ENCODE peak calls at places on chromosome 1, in ten cellular contexts. N is NCI-H82, O is esophagus squamous epithelium, I is left ventricle myocardium inferior, U is HTR-8/SVneo, Q is astrocyte of the spinal cord, W is tibial artery, G is dermis microvascular lymphatic vessel endothelial cell, K is glomerular endothelial cell, V is fibroblast of lung. Y is an unnamed sample.
A peak's percentile ranks its signal among the peaks of the same experiment; 100 is the strongest.

GRCh38 chr1:98947071-98947470 is 57.6 kb downstream of the PLPPR5 start:
- DNase-seq in K (no peak), V (no peak), U (no peak), N (no peak), I (no peak), W (no peak), O (no peak), Q (no peak), G (no peak), Y (no peak)

GRCh38 chr1:205630651-205631009 is 1.2 kb downstream of the ELK4 start:
- DNase-seq in U (no peak), K (no peak), I (no peak), V (no peak), Q (no peak), O (no peak), G (peak; percentile 5), W (no peak), N (no peak), Y (no peak)

GRCh38 chr1:99445486-99445885 is 181.2 kb downstream of the PLPPR4 start:
- DNase-seq in V (peak; percentile 87), K (no peak), U (no peak), N (no peak), W (no peak), G (no peak), O (no peak), I (no peak), Q (peak; percentile 4), Y (no peak)

GRCh38 chr1:1371354-1371740 is 3.7 kb downstream of the AURKAIP1 start:
- DNase-seq in N (no peak), G (no peak), K (no peak), Q (no peak), I (no peak), U (no peak), W (no peak), V (no peak), O (no peak), Y (no peak)

GRCh38 chr1:46605242-46605641 is 1.2 kb upstream of the MKNK1 start:
- DNase-seq in N (no peak), Q (no peak), U (no peak), K (no peak), I (no peak), V (no peak), G (no peak), O (no peak), W (no peak), Y (no peak)

GRCh38 chr1:33433509-33434362 is 2.8 kb upstream of the PHC2 start:
- DNase-seq in V (peak; percentile 99), U (peak; percentile 76), W (peak; percentile 82), Q (peak; percentile 97), O (no peak), K (peak; percentile 81), N (peak; percentile 77), G (peak; percentile 76), I (no peak), Y (no peak)

GRCh38 chr1:205057808-205058575 is 15.0 kb downstream of the CNTN2 start:
- DNase-seq in Q (no peak), U (no peak), W (no peak), O (no peak), I (no peak), G (no peak), V (no peak), N (no peak), K (no peak), Y (no peak)

GRCh38 chr1:37473431-37474050 is 839 bp upstream of the ZC3H12A start:
- DNase-seq in Q (peak; percentile 39), K (no peak), W (peak; percentile 30), U (no peak), G (no peak), O (no peak), N (peak; percentile 60), V (peak; percentile 37), I (no peak), Y (no peak)

GRCh38 chr1:112002525-112002924 is 13.1 kb upstream of the KCND3 start:
- DNase-seq in V (no peak), Q (no peak), I (no peak), O (no peak), G (no peak), K (no peak), W (no peak), N (no peak), U (no peak), Y (no peak)

GRCh38 chr1:32890516-32891240 is 4.4 kb downstream of the HPCA start:
- DNase-seq in O (no peak), W (no peak), K (no peak), I (no peak), N (peak; percentile 72), U (no peak), G (no peak), Q (no peak), V (no peak), Y (no peak)

GRCh38 chr1:201270616-201271390 is 12.5 kb upstream of the PKP1 start:
- DNase-seq in K (no peak), W (no peak), N (peak; percentile 29), Q (no peak), I (no peak), O (no peak), V (no peak), G (no peak), U (no peak), Y (no peak)

GRCh38 chr1:209674957-209675566 is at the start of gene G0S2:
- DNase-seq in G (no peak), Q (peak; percentile 54), W (peak; percentile 40), V (peak; percentile 39), I (peak; percentile 86), N (peak; percentile 78), O (no peak), K (no peak), U (no peak), Y (peak; percentile 76)

GRCh38 chr1:234926574-234927311 is 201.9 kb downstream of the TOMM20 start:
- DNase-seq in K (no peak), W (no peak), U (no peak), Q (no peak), V (no peak), G (peak; percentile 52), N (no peak), O (no peak), I (no peak), Y (peak; percentile 81)

GRCh38 chr1:20586939-20587638 is 1.8 kb upstream of the CDA start:
- DNase-seq in G (no peak), Q (no peak), K (no peak), W (peak; percentile 45), V (no peak), U (no peak), I (no peak), O (no peak), N (no peak), Y (no peak)

GRCh38 chr1:75136921-75137641 is 2.9 kb downstream of the LHX8 start:
- DNase-seq in I (no peak), U (no peak), V (peak; percentile 6), W (no peak), Q (no peak), G (no peak), O (no peak), N (peak; percentile 23), K (no peak), Y (no peak)

GRCh38 chr1:11648039-11648438 is 6.2 kb downstream of the FBXO2 start:
- DNase-seq in O (no peak), N (no peak), V (no peak), K (no peak), G (no peak), W (no peak), U (no peak), I (peak; percentile 40), Q (no peak), Y (no peak)

GRCh38 chr1:247407180-247407616 is 8.8 kb upstream of the NLRP3 start:
- DNase-seq in W (peak; percentile 28), I (peak; percentile 43), Q (no peak), G (no peak), V (no peak), K (no peak), U (no peak), N (no peak), O (no peak), Y (peak; percentile 74)

GRCh38 chr1:2356401-2356800 is 35.0 kb downstream of the MORN1 start:
- DNase-seq in W (no peak), N (no peak), K (no peak), Q (no peak), V (no peak), I (no peak), G (no peak), O (no peak), U (no peak), Y (no peak)

GRCh38 chr1:32878183-32878582 is 7.5 kb upstream of the FNDC5 start:
- DNase-seq in Q (peak; percentile 19), K (no peak), N (peak; percentile 67), O (no peak), U (no peak), V (peak; percentile 30), G (no peak), I (no peak), W (no peak), Y (no peak)

GRCh38 chr1:22317231-22317919 is 134.3 kb upstream of the ZBTB40 start:
- DNase-seq in V (no peak), N (peak; percentile 81), G (peak; percentile 11), I (no peak), K (no peak), O (no peak), W (no peak), Q (no peak), U (peak; percentile 33), Y (peak; percentile 54)

GRCh38 chr1:47191940-47192457 is 2.2 kb upstream of the PDZK1IP1 start:
- DNase-seq in U (no peak), W (no peak), Q (no peak), O (no peak), G (no peak), I (no peak), K (no peak), V (no peak), N (no peak), Y (peak; percentile 35)

Y was measured in activated CD8-positive, alpha-beta memory T cell treated with anti-CD3 and anti-CD28 coated beads for 24 hours.